ENCODE peak calls at places on chromosomes 3 and 15, in ten cellular contexts. M, E, D, O, L, A, Q, Z, T and I are unnamed samples.

GRCh38 chr3:29430558-29430971 is 149.7 kb downstream of the RBMS3 start:
- DNase-seq in E (no peak), O (no peak), L (no peak), D (no peak), Z (no peak), Q (peak), M (no peak), T (no peak), A (peak), I (no peak)

GRCh38 chr15:77130315-77130930 is 59.5 kb upstream of the TSPAN3 start:
- DNase-seq in T (no peak), A (no peak), E (no peak), L (no peak), O (no peak), Q (no peak), Z (no peak), M (no peak), D (no peak), I (no peak)

GRCh38 chr3:5198986-5199731 is 11.7 kb downstream of the EDEM1 start:
- DNase-seq in L (no peak), Z (no peak), A (no peak), T (no peak), M (no peak), Q (no peak), E (no peak), D (peak), O (no peak), I (no peak)

GRCh38 chr3:59914251-59914650 is 864.4 kb upstream of the CFAP20DC start:
- DNase-seq in O (no peak), Q (no peak), A (no peak), T (no peak), L (no peak), E (no peak), M (no peak), D (no peak), Z (no peak), I (no peak)

GRCh38 chr15:79970921-79971434 is at the start of gene BCL2A1:
- DNase-seq in M (peak), Q (peak), A (peak), D (no peak), O (peak), T (peak), E (peak), L (no peak), Z (no peak), I (peak)

GRCh38 chr3:165466856-165467255 is 270.7 kb upstream of the SLITRK3 start:
- DNase-seq in T (no peak), M (no peak), D (no peak), E (no peak), A (peak), Z (no peak), Q (peak), L (no peak), O (no peak), I (no peak)

GRCh38 chr15:69049976-69050375 is 35.5 kb downstream of the NOX5 start:
- DNase-seq in Q (no peak), A (no peak), T (no peak), E (no peak), M (no peak), L (no peak), Z (no peak), D (no peak), O (no peak), I (no peak)

GRCh38 chr3:184381261-184382224 is 1.7 kb downstream of the CHRD start:
- DNase-seq in Z (no peak), M (no peak), E (no peak), O (no peak), A (no peak), Q (no peak), L (peak), T (no peak), D (no peak), I (no peak)

GRCh38 chr15:81608309-81608829 is 234.4 kb upstream of the TMC3 start:
- DNase-seq in T (no peak), Q (no peak), E (no peak), Z (no peak), A (no peak), M (no peak), L (no peak), O (no peak), D (no peak), I (no peak)

GRCh38 chr3:47752716-47753115 is 29.0 kb downstream of the SMARCC1 start:
- DNase-seq in E (no peak), T (no peak), A (no peak), M (no peak), Q (no peak), O (no peak), L (no peak), D (no peak), Z (no peak), I (no peak)

GRCh38 chr15:42845581-42845980 is 75.0 kb downstream of the TTBK2 start:
- DNase-seq in M (no peak), T (no peak), A (no peak), Q (no peak), D (no peak), E (no peak), O (no peak), Z (no peak), L (no peak), I (no peak)

GRCh38 chr3:193662757-193663322 is 69.8 kb downstream of the OPA1 start:
- DNase-seq in Z (no peak), A (peak), O (no peak), T (no peak), M (no peak), L (no peak), D (no peak), Q (no peak), E (no peak), I (no peak)

GRCh38 chr3:56989434-56990294 is 70.8 kb upstream of the SPATA12 start:
- DNase-seq in Z (no peak), A (peak), L (peak), O (no peak), T (no peak), D (no peak), Q (no peak), E (no peak), M (no peak), I (no peak)

GRCh38 chr15:71085809-71086208 is 29.5 kb upstream of the THSD4 start:
- DNase-seq in E (no peak), D (no peak), T (no peak), A (no peak), Z (no peak), O (no peak), Q (no peak), M (no peak), L (no peak), I (no peak)